ENCODE peak calls at places on chromosomes 16 and 17, in six cellular contexts. One of them, this sample, is unnamed.
A peak's percentile ranks its signal among the peaks of the same experiment; 100 is the strongest.

GRCh38 chr16:67431077-67431804 is at the start of gene HSD11B2:
- DNase-seq in AG04450: no peak
- DNase-seq in fibroblast of the aortic adventitia: no peak
- DNase-seq in mucosa of descending colon: peak; percentile 74
- DNase-seq in fibroblast of lung: peak; percentile 36
- DNase-seq in dorsolateral prefrontal cortex: no peak
- DNase-seq in this sample: no peak

GRCh38 chr16:57091200-57091989 is 988 bp upstream of the CPNE2 start:
- DNase-seq in mucosa of descending colon: peak; percentile 70
- DNase-seq in dorsolateral prefrontal cortex: no peak
- DNase-seq in fibroblast of lung: peak; percentile 19
- DNase-seq in fibroblast of the aortic adventitia: peak; percentile 28
- DNase-seq in AG04450: no peak
- DNase-seq in this sample: no peak

GRCh38 chr17:78925662-78926555 is 722 bp upstream of the TIMP2 start:
- DNase-seq in fibroblast of the aortic adventitia: peak; percentile 89
- DNase-seq in AG04450: peak; percentile 70
- DNase-seq in fibroblast of lung: peak; percentile 92
- DNase-seq in dorsolateral prefrontal cortex: peak; percentile 35
- DNase-seq in mucosa of descending colon: peak; percentile 56
- DNase-seq in this sample: peak; percentile 69

GRCh38 chr16:17334096-17334495 is 136.7 kb downstream of the XYLT1 start:
- DNase-seq in AG04450: peak; percentile 67
- DNase-seq in dorsolateral prefrontal cortex: no peak
- DNase-seq in fibroblast of the aortic adventitia: peak; percentile 89
- DNase-seq in mucosa of descending colon: no peak
- DNase-seq in fibroblast of lung: peak; percentile 84
- DNase-seq in this sample: peak; percentile 69

GRCh38 chr17:3815122-3815521 is 14.1 kb upstream of the ITGAE start:
- DNase-seq in AG04450: no peak
- DNase-seq in fibroblast of the aortic adventitia: no peak
- DNase-seq in dorsolateral prefrontal cortex: no peak
- DNase-seq in mucosa of descending colon: no peak
- DNase-seq in fibroblast of lung: no peak
- DNase-seq in this sample: no peak

GRCh38 chr16:1044515-1045362 is 27.8 kb upstream of the SSTR5 start:
- DNase-seq in dorsolateral prefrontal cortex: no peak
- DNase-seq in fibroblast of lung: no peak
- DNase-seq in AG04450: no peak
- DNase-seq in mucosa of descending colon: no peak
- DNase-seq in fibroblast of the aortic adventitia: no peak
- DNase-seq in this sample: no peak

GRCh38 chr17:39812466-39812865 is 51.6 kb downstream of the IKZF3 start:
- DNase-seq in mucosa of descending colon: no peak
- DNase-seq in fibroblast of lung: no peak
- DNase-seq in fibroblast of the aortic adventitia: no peak
- DNase-seq in dorsolateral prefrontal cortex: no peak
- DNase-seq in AG04450: no peak
- DNase-seq in this sample: no peak

GRCh38 chr17:49223517-49224197 is 6.9 kb downstream of the PHOSPHO1 start:
- DNase-seq in dorsolateral prefrontal cortex: peak; percentile 32
- DNase-seq in fibroblast of the aortic adventitia: peak; percentile 16
- DNase-seq in mucosa of descending colon: peak; percentile 84
- DNase-seq in fibroblast of lung: no peak
- DNase-seq in AG04450: no peak
- DNase-seq in this sample: no peak

GRCh38 chr16:57893559-57894389 is 77.2 kb downstream of the CNGB1 start:
- DNase-seq in mucosa of descending colon: no peak
- DNase-seq in fibroblast of lung: peak; percentile 41
- DNase-seq in dorsolateral prefrontal cortex: no peak
- DNase-seq in AG04450: peak; percentile 78
- DNase-seq in fibroblast of the aortic adventitia: peak; percentile 79
- DNase-seq in this sample: peak; percentile 54

GRCh38 chr16:57873218-57873617 is 70.9 kb upstream of the KIFC3 start:
- DNase-seq in dorsolateral prefrontal cortex: no peak
- DNase-seq in AG04450: no peak
- DNase-seq in mucosa of descending colon: no peak
- DNase-seq in fibroblast of lung: no peak
- DNase-seq in fibroblast of the aortic adventitia: no peak
- DNase-seq in this sample: no peak

GRCh38 chr16:2869502-2870064 is 11.6 kb upstream of the PRSS22 start:
- DNase-seq in mucosa of descending colon: no peak
- DNase-seq in fibroblast of lung: no peak
- DNase-seq in fibroblast of the aortic adventitia: no peak
- DNase-seq in AG04450: no peak
- DNase-seq in dorsolateral prefrontal cortex: no peak
- DNase-seq in this sample: no peak

GRCh38 chr17:67655478-67656148 is 62.1 kb upstream of the NOL11 start:
- DNase-seq in fibroblast of lung: no peak
- DNase-seq in fibroblast of the aortic adventitia: no peak
- DNase-seq in AG04450: no peak
- DNase-seq in dorsolateral prefrontal cortex: no peak
- DNase-seq in mucosa of descending colon: no peak
- DNase-seq in this sample: no peak

GRCh38 chr16:86249631-86250030 is 260.7 kb upstream of the FOXF1 start:
- DNase-seq in dorsolateral prefrontal cortex: no peak
- DNase-seq in mucosa of descending colon: no peak
- DNase-seq in fibroblast of lung: no peak
- DNase-seq in AG04450: no peak
- DNase-seq in fibroblast of the aortic adventitia: no peak
- DNase-seq in this sample: no peak

DNA sequence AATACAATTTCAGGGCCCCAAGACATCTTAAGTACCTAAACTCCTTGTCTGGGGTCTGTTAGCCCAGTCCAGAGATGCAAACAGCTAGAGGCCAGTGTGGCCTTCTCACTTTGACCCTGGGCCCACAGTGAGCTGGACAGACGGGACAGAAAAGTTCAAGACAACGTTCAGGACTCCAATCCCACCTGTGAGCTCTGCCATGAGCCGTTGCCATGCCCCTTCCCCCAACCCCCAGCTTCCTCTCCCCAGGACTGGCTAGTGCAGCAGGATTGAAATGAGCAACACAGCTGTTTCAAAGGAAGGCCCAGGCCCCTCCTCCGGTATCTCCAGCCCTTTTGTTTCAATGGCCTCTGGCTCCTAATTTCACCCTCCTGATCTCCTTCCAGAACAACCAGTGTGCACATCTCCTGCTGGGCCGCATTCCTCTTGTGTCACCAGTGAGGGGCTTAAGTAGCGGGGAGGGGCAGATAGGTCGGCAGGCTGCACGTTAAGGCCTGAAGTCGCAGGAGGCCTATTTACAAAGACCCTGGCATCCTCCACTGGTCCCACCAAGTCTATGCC is 11.3 kb downstream of the AXIN2 start:
- DNase-seq in dorsolateral prefrontal cortex: no peak
- DNase-seq in fibroblast of lung: no peak
- DNase-seq in mucosa of descending colon: peak; percentile 20
- DNase-seq in AG04450: no peak
- DNase-seq in fibroblast of the aortic adventitia: no peak
- DNase-seq in this sample: no peak
- TF ChIP-seq CTCF in dorsolateral prefrontal cortex: no peak
- TF ChIP-seq CTCF in fibroblast of lung: no peak
- TF ChIP-seq CTCF in mucosa of descending colon: no peak
- TF ChIP-seq CTCF in AG04450: no peak
- TF ChIP-seq CTCF in fibroblast of the aortic adventitia: no peak
- TF ChIP-seq CTCF in this sample: no peak

GRCh38 chr16:84502075-84502474 is 2.4 kb downstream of the MEAK7 start:
- DNase-seq in fibroblast of the aortic adventitia: no peak
- DNase-seq in AG04450: no peak
- DNase-seq in dorsolateral prefrontal cortex: no peak
- DNase-seq in mucosa of descending colon: no peak
- DNase-seq in fibroblast of lung: no peak
- DNase-seq in this sample: no peak

GRCh38 chr16:84503751-84504395 is 586 bp downstream of the MEAK7 start:
- DNase-seq in fibroblast of lung: no peak
- DNase-seq in fibroblast of the aortic adventitia: peak; percentile 25
- DNase-seq in AG04450: no peak
- DNase-seq in mucosa of descending colon: no peak
- DNase-seq in dorsolateral prefrontal cortex: no peak
- DNase-seq in this sample: no peak

GRCh38 chr16:84505249-84506156 is 1.0 kb upstream of the MEAK7 start:
- DNase-seq in AG04450: no peak
- DNase-seq in dorsolateral prefrontal cortex: no peak
- DNase-seq in fibroblast of the aortic adventitia: no peak
- DNase-seq in mucosa of descending colon: peak; percentile 32
- DNase-seq in fibroblast of lung: no peak
- DNase-seq in this sample: no peak

GRCh38 chr16:84502581-84502980 is 1.9 kb downstream of the MEAK7 start:
- DNase-seq in fibroblast of the aortic adventitia: peak; percentile 18
- DNase-seq in fibroblast of lung: no peak
- DNase-seq in dorsolateral prefrontal cortex: no peak
- DNase-seq in mucosa of descending colon: no peak
- DNase-seq in AG04450: no peak
- DNase-seq in this sample: no peak

DNA sequence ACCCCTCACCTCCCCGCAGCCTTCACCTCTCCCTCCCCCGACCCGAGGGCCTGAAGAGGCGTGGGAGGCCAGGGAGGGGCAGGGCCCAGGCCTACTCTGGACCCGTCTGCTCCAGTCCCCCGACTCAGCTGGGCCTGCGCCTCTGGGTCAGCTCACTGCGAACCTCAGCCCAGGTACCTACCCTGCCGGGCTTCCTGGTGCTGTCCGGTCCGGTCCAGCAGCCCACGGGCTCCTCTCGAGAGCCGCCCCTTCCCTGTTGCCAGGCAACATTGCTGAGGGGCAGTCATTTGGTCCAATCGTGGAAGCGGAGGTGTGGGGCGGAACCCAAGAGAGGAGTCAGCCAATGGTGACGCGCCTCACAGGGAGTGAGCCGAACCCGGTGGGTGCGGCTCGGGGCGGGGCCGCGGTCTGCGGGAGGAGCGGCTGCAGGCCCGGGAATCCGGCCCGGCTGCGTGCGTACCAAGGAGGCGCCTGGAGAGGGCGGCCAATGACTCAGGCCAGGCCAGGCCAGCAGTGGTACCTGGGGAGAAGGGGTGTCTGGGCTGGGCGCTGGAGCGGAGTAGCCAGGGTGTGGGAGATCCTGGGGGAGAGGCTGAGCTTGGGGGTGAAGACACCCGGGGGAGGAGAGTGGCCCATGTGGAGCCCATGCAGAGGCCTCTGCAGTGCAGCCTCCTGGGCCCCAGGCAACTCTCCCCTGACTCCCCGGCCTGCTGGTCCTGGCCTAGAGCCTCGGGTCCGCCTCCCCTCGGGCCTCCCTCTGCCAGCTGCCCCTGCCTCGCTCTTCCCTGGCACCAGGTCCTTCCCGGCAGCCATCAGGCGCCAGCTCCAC is at the start of gene MEAK7:
- DNase-seq in dorsolateral prefrontal cortex: peak; percentile 99
- DNase-seq in AG04450: peak; percentile 95
- DNase-seq in fibroblast of the aortic adventitia: peak; percentile 98
- DNase-seq in mucosa of descending colon: peak; percentile 100
- DNase-seq in fibroblast of lung: peak; percentile 98
- DNase-seq in this sample: peak; percentile 97
- TF ChIP-seq CTCF in dorsolateral prefrontal cortex: peak; percentile 40
- TF ChIP-seq CTCF in AG04450: peak; percentile 18
- TF ChIP-seq CTCF in fibroblast of the aortic adventitia: no peak
- TF ChIP-seq CTCF in mucosa of descending colon: no peak
- TF ChIP-seq CTCF in fibroblast of lung: no peak
- TF ChIP-seq CTCF in this sample: no peak

GRCh38 chr17:19321481-19322128 is 40.9 kb downstream of the B9D1 start:
- DNase-seq in fibroblast of the aortic adventitia: no peak
- DNase-seq in dorsolateral prefrontal cortex: no peak
- DNase-seq in mucosa of descending colon: no peak
- DNase-seq in AG04450: no peak
- DNase-seq in fibroblast of lung: no peak
- DNase-seq in this sample: no peak
- TF ChIP-seq CTCF in fibroblast of the aortic adventitia: peak; percentile 8
- TF ChIP-seq CTCF in dorsolateral prefrontal cortex: no peak
- TF ChIP-seq CTCF in mucosa of descending colon: no peak
- TF ChIP-seq CTCF in AG04450: peak; percentile 15
- TF ChIP-seq CTCF in fibroblast of lung: no peak
- TF ChIP-seq CTCF in this sample: no peak

DNA sequence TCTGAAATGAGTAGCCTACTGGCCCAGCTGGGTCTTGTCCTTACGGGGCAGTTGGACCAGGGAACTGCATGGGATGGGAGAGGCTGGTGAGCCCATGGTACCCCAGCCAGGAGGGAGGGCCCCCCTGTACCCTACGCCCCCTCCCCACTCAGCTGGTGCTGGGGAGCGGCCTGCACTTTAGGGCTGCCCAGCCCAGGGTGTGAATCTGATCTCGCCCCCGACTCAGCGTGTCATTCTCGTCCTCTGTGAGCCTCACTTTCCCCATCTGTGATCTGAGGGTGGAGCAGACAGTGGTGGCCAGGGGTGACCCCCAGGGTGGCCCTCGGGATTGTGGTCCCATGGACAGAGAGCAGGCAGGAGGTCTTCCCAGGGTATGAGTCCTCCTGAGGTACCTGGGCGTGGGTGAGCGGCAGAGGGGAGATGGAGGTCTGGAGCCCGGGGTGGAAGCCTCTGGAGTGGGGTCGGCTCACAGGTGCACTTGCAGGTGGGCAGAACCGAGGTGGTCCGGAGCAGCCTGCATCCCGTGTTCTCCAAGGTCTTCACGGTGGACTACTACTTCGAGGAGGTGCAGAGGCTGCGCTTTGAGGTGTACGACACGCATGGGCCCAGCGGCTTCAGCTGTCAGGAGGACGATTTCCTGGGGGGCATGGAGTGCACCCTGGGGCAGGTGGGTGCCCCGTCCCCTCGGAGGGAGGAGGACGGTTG is 1.6 kb downstream of the CPNE7 start:
- DNase-seq in mucosa of descending colon: no peak
- DNase-seq in dorsolateral prefrontal cortex: no peak
- DNase-seq in fibroblast of the aortic adventitia: no peak
- DNase-seq in fibroblast of lung: no peak
- DNase-seq in AG04450: no peak
- DNase-seq in this sample: no peak
- TF ChIP-seq CTCF in mucosa of descending colon: no peak
- TF ChIP-seq CTCF in dorsolateral prefrontal cortex: no peak
- TF ChIP-seq CTCF in fibroblast of the aortic adventitia: no peak
- TF ChIP-seq CTCF in fibroblast of lung: no peak
- TF ChIP-seq CTCF in AG04450: no peak
- TF ChIP-seq CTCF in this sample: no peak

DNA sequence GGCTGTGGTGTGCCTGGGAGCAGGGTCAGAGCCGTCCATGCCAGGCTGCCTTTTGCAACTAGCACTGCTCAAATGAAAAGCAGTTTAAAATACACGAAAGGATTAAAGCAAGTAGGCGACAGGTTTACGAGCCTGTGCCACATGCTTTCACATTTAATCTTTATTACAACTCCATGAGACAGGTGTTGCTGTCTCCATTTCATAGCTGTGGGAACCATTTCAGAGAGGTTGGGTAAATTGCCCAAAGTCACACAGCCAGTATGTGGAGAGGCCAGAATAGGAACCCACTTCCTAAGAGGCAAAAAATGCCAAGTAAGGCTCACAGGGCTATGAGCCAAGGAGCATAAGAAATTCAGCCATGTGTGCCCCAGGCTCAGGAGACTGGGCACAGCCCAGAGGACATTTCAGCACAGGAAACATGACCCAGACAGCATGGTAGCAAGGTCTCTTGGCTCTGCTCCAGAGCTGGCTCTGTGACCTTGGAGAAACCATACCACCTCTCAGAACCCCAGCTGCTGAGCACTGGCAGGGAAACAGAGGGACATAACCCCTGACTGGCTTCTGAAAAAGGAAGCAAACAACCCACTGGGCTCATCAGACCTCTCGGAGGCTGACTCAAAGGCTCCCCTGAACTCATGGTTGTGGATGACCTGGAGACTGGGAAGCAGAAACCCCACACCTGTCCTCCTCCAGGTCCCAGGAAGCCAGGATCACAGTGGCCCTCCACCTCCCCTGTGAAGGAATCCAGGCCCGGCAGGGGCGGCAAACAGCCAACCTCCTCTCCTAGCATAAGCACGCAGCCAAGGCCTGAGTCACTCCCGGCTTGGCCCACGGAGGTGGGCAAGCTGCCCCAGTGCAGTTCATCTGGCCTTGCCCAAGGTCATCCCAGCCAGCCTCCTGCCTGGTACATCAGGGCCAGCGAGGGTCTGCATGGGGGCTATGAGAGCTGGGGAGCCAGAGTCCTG is 40.3 kb upstream of the MRPS23 start:
- DNase-seq in dorsolateral prefrontal cortex: peak; percentile 69
- DNase-seq in fibroblast of the aortic adventitia: peak; percentile 91
- DNase-seq in fibroblast of lung: peak; percentile 84
- DNase-seq in AG04450: no peak
- DNase-seq in mucosa of descending colon: peak; percentile 68
- DNase-seq in this sample: peak; percentile 68
- TF ChIP-seq CTCF in dorsolateral prefrontal cortex: no peak
- TF ChIP-seq CTCF in fibroblast of the aortic adventitia: peak; percentile 2
- TF ChIP-seq CTCF in fibroblast of lung: no peak
- TF ChIP-seq CTCF in AG04450: peak; percentile 38
- TF ChIP-seq CTCF in mucosa of descending colon: no peak
- TF ChIP-seq CTCF in this sample: no peak

This sample was measured in AG09319.